ENCODE peak calls at places on chromosomes 3 and 15, in seven cellular contexts. D is nephron progenitor cell, U is sigmoid colon, H is dorsolateral prefrontal cortex, F is cardiac muscle cell, C is AG04450, V is breast epithelium. P is an unnamed sample.

GRCh38 chr15:41946970-41947369 is 25.4 kb downstream of the EHD4 start:
- DNase-seq in D (no peak), U (no peak), H (no peak), F (no peak), C (no peak), V (no peak), P (peak)

GRCh38 chr15:98981851-98982722 is 25.5 kb downstream of the PGPEP1L start:
- DNase-seq in D (no peak), U (no peak), H (no peak), F (no peak), C (peak), V (no peak), P (no peak)

GRCh38 chr15:59791646-59792208 is 102.6 kb upstream of the BNIP2 start:
- DNase-seq in D (no peak), U (no peak), H (no peak), F (no peak), C (no peak), V (no peak), P (no peak)

GRCh38 chr15:50280271-50280670 is 14.7 kb upstream of the HDC start:
- DNase-seq in D (no peak), U (no peak), H (no peak), F (no peak), C (no peak), V (no peak), P (no peak)

GRCh38 chr3:119731545-119732343 is 28.9 kb downstream of the CFAP91 start:
- DNase-seq in D (no peak), U (no peak), H (no peak), F (no peak), C (no peak), V (no peak), P (no peak)

GRCh38 chr3:43389388-43390254 is 103.3 kb downstream of the SNRK start:
- DNase-seq in D (no peak), U (no peak), H (no peak), F (no peak), C (peak), V (no peak), P (peak)

GRCh38 chr3:125140011-125140813 is 72.3 kb downstream of the SLC12A8 start:
- DNase-seq in D (no peak), U (no peak), H (no peak), F (no peak), C (no peak), V (no peak), P (no peak)

GRCh38 chr3:156474560-156475389 is 80.1 kb downstream of the SSR3 start:
- DNase-seq in D (peak), U (no peak), H (no peak), F (peak), C (no peak), V (no peak), P (no peak)

GRCh38 chr3:102129774-102130608 is 280.7 kb downstream of the NFKBIZ start:
- DNase-seq in D (no peak), U (peak), H (no peak), F (no peak), C (peak), V (no peak), P (no peak)

GRCh38 chr3:14144423-14145075 is 19.7 kb downstream of the TMEM43 start:
- DNase-seq in D (no peak), U (peak), H (no peak), F (peak), C (peak), V (no peak), P (peak)

GRCh38 chr3:14547693-14548092 is 7.6 kb upstream of the GRIP2 start:
- DNase-seq in D (no peak), U (no peak), H (no peak), F (no peak), C (no peak), V (no peak), P (peak)

DNA sequence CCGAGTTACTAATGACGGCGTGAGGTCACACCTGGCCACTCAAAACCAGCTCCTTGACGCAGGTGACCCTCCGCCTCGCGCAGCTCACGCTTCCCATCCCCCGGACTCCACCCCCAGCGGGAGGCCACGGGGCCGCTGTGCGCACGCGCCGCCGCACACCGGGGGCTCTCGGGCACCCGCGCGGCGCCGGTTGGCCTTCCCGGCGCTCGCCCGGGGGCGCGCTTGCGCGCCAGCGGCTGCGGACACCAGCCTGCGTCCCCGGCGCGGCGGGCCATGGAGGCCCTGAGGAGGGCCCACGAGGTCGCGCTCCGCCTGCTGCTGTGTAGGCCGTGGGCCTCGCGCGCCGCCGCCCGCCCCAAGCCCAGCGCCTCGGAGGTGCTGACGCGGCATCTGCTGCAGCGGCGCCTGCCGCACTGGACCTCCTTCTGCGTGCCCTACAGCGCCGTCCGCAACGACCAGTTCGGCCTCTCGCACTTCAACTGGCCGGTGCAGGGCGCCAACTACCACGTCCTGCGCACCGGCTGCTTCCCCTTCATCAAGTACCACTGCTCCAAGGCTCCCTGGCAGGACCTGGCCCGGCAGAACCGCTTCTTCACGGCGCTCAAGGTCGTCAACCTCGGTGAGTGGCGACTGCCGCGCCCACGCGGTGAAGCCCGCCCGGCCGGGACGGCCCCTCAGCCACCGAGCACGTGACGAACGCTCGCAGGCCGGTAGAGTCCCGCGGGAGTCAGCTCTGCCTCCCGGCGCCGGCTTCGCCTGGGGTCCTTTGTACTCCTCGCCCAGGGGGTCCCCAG is at the start of gene C15orf61:
- DNase-seq in D (peak), U (peak), H (peak), F (peak), C (no peak), V (peak), P (peak)
- TF ChIP-seq CTCF in D (no peak), U (no peak), H (no peak), F (no peak), C (peak), V (no peak), P (peak)

DNA sequence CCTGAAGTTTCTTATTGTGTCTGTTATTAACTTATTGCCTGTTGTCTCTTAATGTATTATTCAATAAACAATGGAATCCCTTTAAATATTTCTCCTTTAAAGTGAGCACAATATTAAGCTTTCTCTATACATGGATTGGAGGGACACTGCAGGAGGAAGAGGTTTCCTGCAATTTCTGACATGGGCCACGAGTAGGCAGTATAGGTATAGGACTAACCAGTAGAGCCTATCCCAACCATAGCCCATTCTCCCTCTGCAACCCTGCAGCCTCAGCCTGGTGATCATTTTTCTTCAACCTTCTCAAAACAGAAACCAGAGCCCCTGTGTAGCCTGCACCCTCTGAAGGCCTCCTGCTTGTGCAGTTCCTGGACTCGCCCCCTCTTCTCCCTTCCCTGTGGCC is 124.8 kb downstream of the NEK10 start:
- DNase-seq in D (no peak), U (no peak), H (no peak), F (no peak), C (no peak), V (no peak), P (no peak)
- TF ChIP-seq CTCF in D (no peak), U (no peak), H (no peak), F (no peak), C (no peak), V (no peak), P (no peak)

DNA sequence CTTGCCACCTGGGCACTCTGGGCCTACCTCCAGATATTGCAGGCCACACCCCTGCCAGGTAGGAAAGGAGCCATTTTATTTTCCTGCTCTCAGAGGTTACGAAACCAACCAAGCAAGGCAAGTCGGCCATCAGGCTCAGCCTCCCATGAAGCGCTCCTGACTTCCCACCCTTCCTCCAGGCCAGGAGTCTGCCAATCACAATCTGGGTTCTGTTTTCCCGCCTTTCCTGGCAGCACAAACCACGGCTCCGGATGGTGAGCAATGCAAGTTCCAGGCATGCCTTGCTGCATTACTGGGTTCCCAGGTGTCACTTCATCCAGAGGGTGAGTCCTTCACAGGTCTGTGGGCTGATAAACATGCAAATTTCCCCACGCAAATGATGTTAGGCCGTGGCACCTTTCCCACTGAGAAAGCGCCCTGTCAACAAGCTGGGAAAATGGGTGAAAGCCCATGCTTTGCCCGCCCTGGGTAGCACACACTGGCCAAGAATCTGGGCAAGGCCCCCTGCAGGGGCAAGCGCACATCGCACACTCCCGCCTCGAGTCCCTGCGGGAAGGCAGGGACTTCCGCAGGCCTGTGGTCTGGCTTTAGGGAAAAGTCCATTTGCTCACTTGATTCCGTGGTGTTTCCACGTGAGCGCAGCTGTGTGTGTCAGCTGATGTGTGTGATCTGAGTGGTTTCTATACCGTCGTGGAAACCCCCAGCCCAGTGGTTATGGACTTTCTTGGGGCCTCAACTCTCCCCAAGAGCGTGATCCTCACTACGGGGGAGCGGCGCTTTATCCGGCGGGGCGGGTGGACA is 61.6 kb upstream of the RYK start:
- DNase-seq in D (peak), U (no peak), H (no peak), F (no peak), C (no peak), V (no peak), P (no peak)
- TF ChIP-seq CTCF in D (no peak), U (no peak), H (no peak), F (peak), C (no peak), V (no peak), P (no peak)

GRCh38 chr3:52220380-52221026 is 4.9 kb downstream of the TLR9 start:
- DNase-seq in D (peak), U (peak), H (peak), F (peak), C (no peak), V (peak), P (peak)

GRCh38 chr3:52218026-52218425 is 7.4 kb downstream of the TLR9 start:
- DNase-seq in D (no peak), U (no peak), H (no peak), F (no peak), C (no peak), V (no peak), P (no peak)

GRCh38 chr3:52218454-52218853 is 7.0 kb downstream of the TLR9 start:
- DNase-seq in D (no peak), U (no peak), H (no peak), F (no peak), C (no peak), V (no peak), P (no peak)

GRCh38 chr3:52217409-52217805 is 8.0 kb downstream of the TLR9 start:
- DNase-seq in D (no peak), U (no peak), H (no peak), F (no peak), C (no peak), V (no peak), P (no peak)

DNA sequence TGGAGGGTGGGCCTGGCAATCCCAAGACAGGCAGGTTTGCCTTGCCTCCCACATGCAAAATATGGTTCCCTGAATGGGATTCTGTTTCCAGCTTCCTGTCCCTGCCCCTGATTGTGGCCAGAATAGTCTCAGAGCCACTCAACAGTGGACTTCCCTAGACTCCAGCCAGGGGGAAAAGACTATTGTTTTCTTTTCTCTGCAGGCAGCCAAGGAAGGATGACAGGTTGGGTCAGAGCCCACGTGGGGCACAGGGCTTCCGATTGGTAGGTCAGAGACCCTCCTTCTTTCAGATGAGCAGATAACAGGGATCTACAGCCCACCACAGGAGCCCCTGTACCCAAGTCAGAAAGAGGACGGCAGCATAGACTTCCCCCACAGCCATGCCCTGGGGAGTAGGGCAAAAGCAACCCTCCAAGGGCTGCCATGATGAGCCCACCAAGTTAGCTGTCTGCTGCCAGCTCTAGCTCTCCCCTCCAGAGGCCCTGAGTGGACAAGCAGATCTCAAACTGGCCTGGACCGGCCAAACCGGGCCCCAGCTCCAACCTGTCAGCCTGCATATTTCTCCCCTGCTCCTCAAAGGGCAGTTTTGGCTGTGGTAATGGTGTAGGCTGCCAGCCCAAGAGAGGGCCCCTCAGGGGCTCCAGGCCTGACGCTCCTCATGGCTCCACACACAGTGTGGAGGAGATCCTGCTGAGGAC is 6.3 kb downstream of the TLR9 start:
- DNase-seq in D (no peak), U (no peak), H (no peak), F (no peak), C (no peak), V (peak), P (no peak)
- TF ChIP-seq CTCF in D (no peak), U (no peak), H (no peak), F (no peak), C (no peak), V (no peak), P (no peak)

GRCh38 chr3:31531992-31532586 is 636 bp upstream of the STT3B start:
- DNase-seq in D (peak), U (peak), H (peak), F (peak), C (peak), V (peak), P (peak)

GRCh38 chr3:31531465-31531991 is 1.2 kb upstream of the STT3B start:
- DNase-seq in D (no peak), U (no peak), H (no peak), F (peak), C (no peak), V (no peak), P (no peak)

GRCh38 chr3:31534036-31534435 is 1.3 kb downstream of the STT3B start:
- DNase-seq in D (no peak), U (no peak), H (no peak), F (peak), C (no peak), V (no peak), P (no peak)

GRCh38 chr3:31532587-31533168 is at the start of gene STT3B:
- DNase-seq in D (no peak), U (peak), H (no peak), F (peak), C (peak), V (no peak), P (peak)

DNA sequence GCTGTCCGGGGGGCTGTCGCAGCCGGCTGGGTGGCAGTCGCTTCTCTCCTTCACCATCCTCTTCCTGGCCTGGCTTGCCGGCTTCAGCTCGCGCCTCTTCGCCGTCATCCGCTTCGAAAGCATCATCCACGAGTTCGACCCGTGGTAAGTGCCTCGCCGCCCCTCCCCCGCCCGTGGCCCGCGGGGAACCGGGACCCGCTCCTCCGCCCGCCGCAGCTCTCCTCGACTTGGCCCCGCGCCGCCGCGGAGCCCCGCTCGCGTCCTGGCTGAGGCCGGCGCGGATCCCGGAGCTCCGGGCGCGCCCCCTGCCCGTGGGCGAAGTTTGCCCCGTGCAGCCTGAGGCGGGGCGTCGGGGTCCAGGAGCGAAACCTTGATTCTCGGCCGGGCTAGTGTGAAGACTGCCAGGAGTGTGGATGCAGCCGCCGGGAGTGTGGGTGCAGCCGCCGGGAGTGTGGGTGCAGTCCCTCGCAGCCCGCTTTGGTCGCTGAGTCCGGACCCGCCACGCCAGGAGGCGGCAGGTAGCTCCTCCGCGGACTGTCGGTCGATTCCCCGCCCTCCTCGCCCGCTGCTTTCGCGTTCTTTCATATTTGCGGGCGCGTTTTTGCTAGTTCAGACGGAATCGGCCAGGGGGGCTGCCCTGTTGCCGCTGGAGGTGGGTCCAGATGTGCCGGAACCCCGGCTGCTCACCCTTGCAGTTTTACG is 595 bp downstream of the STT3B start:
- DNase-seq in D (peak), U (peak), H (peak), F (peak), C (no peak), V (peak), P (peak)
- TF ChIP-seq CTCF in D (no peak), U (no peak), H (no peak), F (peak), C (peak), V (no peak), P (no peak)

GRCh38 chr3:48765376-48765775 is 48.4 kb upstream of the IP6K2 start:
- DNase-seq in D (no peak), U (no peak), H (no peak), F (no peak), C (no peak), V (no peak), P (no peak)
- TF ChIP-seq CTCF in D (no peak), U (no peak), H (peak), F (peak), C (peak), V (no peak), P (no peak)

GRCh38 chr15:63439536-63440264 is 58.1 kb upstream of the CA12 start:
- DNase-seq in D (no peak), U (no peak), H (no peak), F (no peak), C (no peak), V (no peak), P (no peak)

GRCh38 chr15:63440265-63440648 is 58.6 kb upstream of the CA12 start:
- DNase-seq in D (no peak), U (no peak), H (no peak), F (no peak), C (no peak), V (no peak), P (no peak)

GRCh38 chr15:63435416-63435815 is 53.8 kb upstream of the CA12 start:
- DNase-seq in D (no peak), U (no peak), H (no peak), F (no peak), C (no peak), V (no peak), P (no peak)

GRCh38 chr15:63434567-63435219 is 53.0 kb upstream of the CA12 start:
- DNase-seq in D (no peak), U (no peak), H (no peak), F (no peak), C (no peak), V (no peak), P (no peak)

GRCh38 chr15:63436872-63437375 is 55.3 kb upstream of the CA12 start:
- DNase-seq in D (peak), U (peak), H (peak), F (peak), C (peak), V (peak), P (peak)
- TF ChIP-seq CTCF in D (no peak), U (no peak), H (no peak), F (no peak), C (no peak), V (no peak), P (peak)

DNA sequence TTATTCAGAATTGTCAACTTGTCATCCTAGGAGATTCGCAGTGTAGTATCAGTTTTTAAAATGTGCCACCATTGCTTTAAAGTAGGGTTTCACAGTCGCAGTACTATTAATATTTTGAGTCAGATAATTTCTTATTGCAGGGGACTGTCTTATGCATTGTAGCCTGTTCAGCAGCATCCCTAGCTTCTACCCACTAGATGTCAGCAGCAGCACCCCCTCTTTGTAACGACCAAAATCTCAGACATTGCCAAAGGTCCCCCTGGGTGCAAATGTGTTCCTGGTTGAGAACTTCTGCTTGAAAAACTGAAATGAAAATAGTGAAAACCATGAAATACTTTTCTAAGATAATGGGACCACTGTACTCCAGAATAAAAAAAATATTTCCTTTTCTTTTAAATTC is 474.8 kb downstream of the CNTN3 start:
- DNase-seq in D (no peak), U (no peak), H (no peak), F (peak), C (no peak), V (no peak), P (no peak)
- TF ChIP-seq CTCF in D (no peak), U (no peak), H (no peak), F (no peak), C (peak), V (no peak), P (no peak)

DNA sequence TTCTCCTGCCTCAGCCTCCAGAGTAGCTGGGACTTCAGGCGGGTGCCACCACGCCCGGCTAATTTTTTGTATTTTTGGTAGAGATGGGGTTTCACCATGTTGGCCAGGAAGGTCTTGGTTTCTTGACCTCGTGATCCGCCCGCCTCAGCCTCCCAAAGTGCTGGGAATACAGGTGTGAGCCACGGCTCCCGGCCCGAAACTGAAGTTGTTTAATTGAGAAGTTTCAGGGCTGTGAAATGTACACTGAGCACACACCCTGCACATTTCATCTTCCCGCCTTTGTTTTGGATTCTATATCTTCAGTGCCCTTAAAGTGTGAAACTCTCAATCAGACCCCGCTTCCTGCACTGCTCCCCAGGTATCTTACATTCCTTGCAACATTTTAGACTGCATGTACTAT is 149.1 kb downstream of the FNDC3B start:
- DNase-seq in D (no peak), U (no peak), H (no peak), F (no peak), C (no peak), V (no peak), P (no peak)
- TF ChIP-seq CTCF in D (no peak), U (no peak), H (no peak), F (no peak), C (no peak), V (no peak), P (no peak)

P was measured in heart right ventricle.